ENCODE peak calls at places on chromosome 12, in six cellular contexts. X is endothelial cell of umbilical vein, V is neural crest cell, D is adipocyte, E is GM04504, R is fibroblast of lung. W is an unnamed sample.
A peak's percentile ranks its signal among the peaks of the same experiment; 100 is the strongest.

GRCh38 chr12:94500831-94501567 is 41.3 kb upstream of the CEP83 start:
- DNase-seq in X (no peak), V (no peak), D (peak; percentile 10), E (no peak), R (no peak), W (peak; percentile 87)

GRCh38 chr12:29783773-29784666 is at the start of gene TMTC1:
- DNase-seq in X (peak; percentile 69), V (peak; percentile 69), D (peak; percentile 84), E (no peak), R (peak; percentile 70), W (peak; percentile 76)

GRCh38 chr12:107779077-107779840 is 4.8 kb downstream of the ASCL4 start:
- DNase-seq in X (no peak), V (no peak), D (no peak), E (no peak), R (no peak), W (no peak)

GRCh38 chr12:19778111-19778688 is 338.9 kb downstream of the AEBP2 start:
- DNase-seq in X (peak; percentile 75), V (no peak), D (peak; percentile 62), E (no peak), R (peak; percentile 66), W (no peak)

GRCh38 chr12:93526786-93527428 is 45.6 kb upstream of the SOCS2 start:
- DNase-seq in X (peak; percentile 62), V (no peak), D (peak; percentile 89), E (peak; percentile 65), R (peak; percentile 98), W (no peak)

GRCh38 chr12:94849411-94849976 is 154.0 kb downstream of the NDUFA12 start:
- DNase-seq in X (no peak), V (no peak), D (no peak), E (no peak), R (no peak), W (no peak)

GRCh38 chr12:79933580-79934264 is 1.2 kb downstream of the PPP1R12A start:
- DNase-seq in X (peak; percentile 59), V (no peak), D (peak; percentile 55), E (no peak), R (peak; percentile 12), W (no peak)

GRCh38 chr12:28872654-28873268 is 276.3 kb upstream of the FAR2 start:
- DNase-seq in X (peak; percentile 70), V (peak; percentile 71), D (peak; percentile 76), E (peak; percentile 35), R (peak; percentile 62), W (no peak)

GRCh38 chr12:133081408-133081806 is 684 bp downstream of the ZNF140 start:
- DNase-seq in X (no peak), V (no peak), D (no peak), E (no peak), R (no peak), W (no peak)

GRCh38 chr12:67220065-67220464 is 49.1 kb upstream of the CAND1 start:
- DNase-seq in X (no peak), V (no peak), D (peak; percentile 4), E (no peak), R (peak; percentile 3), W (no peak)

GRCh38 chr12:6605425-6606330 is 1.5 kb downstream of the CHD4 start:
- DNase-seq in X (peak; percentile 15), V (no peak), D (peak; percentile 59), E (no peak), R (peak; percentile 51), W (no peak)

GRCh38 chr12:12182926-12183325 is 83.9 kb downstream of the LRP6 start:
- DNase-seq in X (peak; percentile 69), V (no peak), D (peak; percentile 52), E (no peak), R (peak; percentile 93), W (no peak)

GRCh38 chr12:90036641-90037040 is 328.0 kb upstream of the ATP2B1 start:
- DNase-seq in X (peak; percentile 13), V (no peak), D (no peak), E (no peak), R (peak; percentile 52), W (no peak)

GRCh38 chr12:1398673-1399072 is 195.7 kb downstream of the FBXL14 start:
- DNase-seq in X (no peak), V (no peak), D (peak; percentile 19), E (peak; percentile 29), R (no peak), W (no peak)

GRCh38 chr12:102299731-102300130 is 102.1 kb upstream of the PMCH start:
- DNase-seq in X (no peak), V (no peak), D (no peak), E (no peak), R (no peak), W (no peak)

GRCh38 chr12:124513297-124513867 is 54.0 kb downstream of the NCOR2 start:
- DNase-seq in X (no peak), V (no peak), D (no peak), E (no peak), R (peak; percentile 62), W (no peak)

GRCh38 chr12:101806280-101806679 is 24.5 kb downstream of the GNPTAB start:
- DNase-seq in X (no peak), V (no peak), D (no peak), E (no peak), R (no peak), W (no peak)

GRCh38 chr12:128830505-128830893 is 6.7 kb upstream of the SLC15A4 start:
- DNase-seq in X (no peak), V (no peak), D (no peak), E (no peak), R (no peak), W (no peak)

GRCh38 chr12:10896854-10897253 is 12.5 kb downstream of the TAS2R13 start:
- DNase-seq in X (no peak), V (no peak), D (no peak), E (no peak), R (no peak), W (peak; percentile 49)

GRCh38 chr12:92396647-92397258 is 251.1 kb upstream of the BTG1 start:
- DNase-seq in X (no peak), V (no peak), D (peak; percentile 61), E (peak; percentile 61), R (peak; percentile 69), W (no peak)

GRCh38 chr12:9740109-9740750 is 7.3 kb upstream of the CLECL1 start:
- DNase-seq in X (no peak), V (no peak), D (no peak), E (no peak), R (no peak), W (no peak)

GRCh38 chr12:64193931-64194330 is 28.2 kb downstream of the KICS2 start:
- DNase-seq in X (no peak), V (no peak), D (no peak), E (no peak), R (no peak), W (no peak)

GRCh38 chr12:103948746-103949406 is 16.8 kb upstream of the TDG start:
- DNase-seq in X (no peak), V (no peak), D (no peak), E (no peak), R (no peak), W (no peak)

GRCh38 chr12:28569698-28570411 is 379.6 kb downstream of the CCDC91 start:
- DNase-seq in X (peak; percentile 42), V (no peak), D (peak; percentile 84), E (peak; percentile 80), R (peak; percentile 93), W (no peak)

GRCh38 chr12:52906049-52906645 is 1.3 kb upstream of the KRT8 start:
- DNase-seq in X (no peak), V (no peak), D (no peak), E (no peak), R (no peak), W (no peak)

GRCh38 chr12:9331218-9331626 is 123.0 kb upstream of the PZP start:
- DNase-seq in X (peak; percentile 53), V (peak; percentile 77), D (peak; percentile 77), E (no peak), R (peak; percentile 13), W (peak; percentile 79)

GRCh38 chr12:110266980-110267620 is 13.9 kb upstream of the ATP2A2 start:
- DNase-seq in X (peak; percentile 75), V (no peak), D (peak; percentile 79), E (peak; percentile 79), R (peak; percentile 77), W (no peak)

GRCh38 chr12:27821259-27821973 is 41.4 kb upstream of the MANSC4 start:
- DNase-seq in X (peak; percentile 89), V (peak; percentile 56), D (peak; percentile 92), E (peak; percentile 46), R (peak; percentile 84), W (no peak)

GRCh38 chr12:66050283-66050576 is 80.3 kb downstream of the LLPH start:
- DNase-seq in X (no peak), V (no peak), D (no peak), E (no peak), R (no peak), W (no peak)

GRCh38 chr12:56110571-56110970 is 5.9 kb upstream of the RPL41 start:
- DNase-seq in X (no peak), V (no peak), D (no peak), E (no peak), R (no peak), W (no peak)

GRCh38 chr12:28108599-28108998 is 81.7 kb upstream of the CCDC91 start:
- DNase-seq in X (no peak), V (no peak), D (no peak), E (no peak), R (peak; percentile 89), W (no peak)

GRCh38 chr12:6936642-6937480 is 6.8 kb upstream of the RNU7-1 start:
- DNase-seq in X (no peak), V (no peak), D (no peak), E (no peak), R (no peak), W (no peak)

GRCh38 chr12:107847430-107847829 is 72.9 kb downstream of the ASCL4 start:
- DNase-seq in X (no peak), V (no peak), D (no peak), E (no peak), R (peak; percentile 6), W (no peak)

GRCh38 chr12:9745191-9745590 is 12.3 kb upstream of the CLECL1 start:
- DNase-seq in X (no peak), V (no peak), D (no peak), E (no peak), R (no peak), W (no peak)